ENCODE peak calls at places on chromosomes 3 and 15, in five cellular contexts. M, F, Q, Y and D are unnamed samples.

GRCh38 chr15:99706557-99707303 is 26.5 kb downstream of the LYSMD4 start:
- DNase-seq in M (no peak), F (no peak), Q (no peak), Y (peak; percentile 17), D (no peak)

GRCh38 chr3:48598323-48599076 is 3.4 kb upstream of the COL7A1 start:
- DNase-seq in M (no peak), F (peak; percentile 97), Q (no peak), Y (no peak), D (peak; percentile 91)

GRCh38 chr3:79516795-79517194 is 251.0 kb downstream of the ROBO1 start:
- DNase-seq in M (no peak), F (no peak), Q (no peak), Y (no peak), D (no peak)

GRCh38 chr3:64223809-64224570 is 1.3 kb downstream of the PRICKLE2 start:
- DNase-seq in M (no peak), F (no peak), Q (peak; percentile 82), Y (no peak), D (no peak)

GRCh38 chr15:57772223-57772957 is 65.9 kb downstream of the POLR2M start:
- DNase-seq in M (no peak), F (peak; percentile 17), Q (no peak), Y (no peak), D (no peak)

GRCh38 chr3:57130426-57131209 is 34.5 kb downstream of the IL17RD start:
- DNase-seq in M (no peak), F (no peak), Q (no peak), Y (no peak), D (peak; percentile 64)

GRCh38 chr3:51099794-51100542 is 285.1 kb upstream of the MANF start:
- DNase-seq in M (peak; percentile 63), F (peak; percentile 32), Q (no peak), Y (peak; percentile 19), D (no peak)

GRCh38 chr3:17577795-17578520 is 164.5 kb downstream of the TBC1D5 start:
- DNase-seq in M (no peak), F (peak; percentile 21), Q (no peak), Y (no peak), D (no peak)

GRCh38 chr3:25648107-25648535 is 16.6 kb downstream of the TOP2B start:
- DNase-seq in M (peak; percentile 77), F (peak; percentile 77), Q (peak; percentile 86), Y (peak; percentile 49), D (no peak)

GRCh38 chr3:10936686-10937085 is 55.9 kb upstream of the SLC6A1 start:
- DNase-seq in M (no peak), F (no peak), Q (no peak), Y (no peak), D (no peak)

GRCh38 chr15:68154923-68155559 is 50.1 kb downstream of the CALML4 start:
- DNase-seq in M (no peak), F (peak; percentile 50), Q (peak; percentile 61), Y (peak; percentile 18), D (no peak)

GRCh38 chr3:128720891-128721290 is 5.1 kb upstream of the RAB7A start:
- DNase-seq in M (no peak), F (no peak), Q (no peak), Y (no peak), D (no peak)

GRCh38 chr15:33994005-33994615 is 25.8 kb downstream of the CHRM5 start:
- DNase-seq in M (no peak), F (no peak), Q (no peak), Y (no peak), D (no peak)

GRCh38 chr3:157175678-157176077 is 15.7 kb upstream of the CCNL1 start:
- DNase-seq in M (no peak), F (no peak), Q (peak; percentile 21), Y (peak; percentile 65), D (no peak)

GRCh38 chr15:90594297-90594696 is 64.6 kb downstream of the CRTC3 start:
- DNase-seq in M (peak; percentile 90), F (no peak), Q (peak; percentile 83), Y (no peak), D (peak; percentile 65)

GRCh38 chr15:92603278-92603677 is 52.3 kb downstream of the FAM174B start:
- DNase-seq in M (no peak), F (no peak), Q (no peak), Y (no peak), D (no peak)

GRCh38 chr3:124118397-124118796 is 126.5 kb upstream of the ROPN1 start:
- DNase-seq in M (no peak), F (no peak), Q (no peak), Y (no peak), D (no peak)

GRCh38 chr3:20974389-20974788 is 776.6 kb downstream of the ZNF385D start:
- DNase-seq in M (no peak), F (no peak), Q (no peak), Y (no peak), D (no peak)

GRCh38 chr3:150329408-150329807 is 78.7 kb upstream of the TSC22D2 start:
- DNase-seq in M (no peak), F (no peak), Q (no peak), Y (no peak), D (no peak)

GRCh38 chr3:40847571-40847992 is 322.8 kb downstream of the ZNF621 start:
- DNase-seq in M (no peak), F (no peak), Q (no peak), Y (no peak), D (no peak)

GRCh38 chr3:44987318-44987717 is 11.3 kb downstream of the EXOSC7 start:
- DNase-seq in M (no peak), F (no peak), Q (no peak), Y (no peak), D (no peak)

GRCh38 chr3:172334743-172335142 is 113.5 kb downstream of the GHSR start:
- DNase-seq in M (no peak), F (no peak), Q (no peak), Y (no peak), D (no peak)

GRCh38 chr3:188008582-188009213 is 145.3 kb upstream of the LPP start:
- DNase-seq in M (no peak), F (no peak), Q (no peak), Y (no peak), D (no peak)

GRCh38 chr3:188006726-188007393 is 147.1 kb upstream of the LPP start:
- DNase-seq in M (peak; percentile 80), F (no peak), Q (no peak), Y (no peak), D (peak; percentile 94)

GRCh38 chr3:188003188-188004171 is 150.5 kb upstream of the LPP start:
- DNase-seq in M (peak; percentile 82), F (no peak), Q (no peak), Y (no peak), D (no peak)

GRCh38 chr3:188010478-188010877 is 143.5 kb upstream of the LPP start:
- DNase-seq in M (no peak), F (no peak), Q (no peak), Y (no peak), D (no peak)

DNA sequence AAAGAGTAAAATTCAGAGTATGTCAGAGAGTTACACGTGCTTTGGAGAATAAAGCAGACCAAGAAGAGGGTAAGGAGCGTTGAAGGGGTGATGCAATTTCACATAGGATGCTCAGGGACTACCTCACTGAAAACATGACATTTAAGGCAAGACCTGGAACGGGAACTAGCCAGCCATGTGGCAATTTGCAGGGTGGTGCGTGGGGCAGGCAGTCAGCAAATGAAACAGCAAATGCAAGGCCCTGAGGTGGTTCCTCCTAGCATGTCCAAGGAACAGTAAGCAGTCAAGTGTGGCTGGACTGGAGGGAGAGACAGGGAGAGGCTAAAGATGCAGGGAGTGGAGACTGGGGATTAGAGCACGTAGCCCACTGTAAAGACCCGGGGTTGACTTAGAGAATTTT is 146.1 kb upstream of the LPP start:
- DNase-seq in M (no peak), F (no peak), Q (no peak), Y (no peak), D (no peak)
- TF ChIP-seq CTCF in M (no peak), F (no peak), Q (no peak), Y (no peak), D (no peak)

DNA sequence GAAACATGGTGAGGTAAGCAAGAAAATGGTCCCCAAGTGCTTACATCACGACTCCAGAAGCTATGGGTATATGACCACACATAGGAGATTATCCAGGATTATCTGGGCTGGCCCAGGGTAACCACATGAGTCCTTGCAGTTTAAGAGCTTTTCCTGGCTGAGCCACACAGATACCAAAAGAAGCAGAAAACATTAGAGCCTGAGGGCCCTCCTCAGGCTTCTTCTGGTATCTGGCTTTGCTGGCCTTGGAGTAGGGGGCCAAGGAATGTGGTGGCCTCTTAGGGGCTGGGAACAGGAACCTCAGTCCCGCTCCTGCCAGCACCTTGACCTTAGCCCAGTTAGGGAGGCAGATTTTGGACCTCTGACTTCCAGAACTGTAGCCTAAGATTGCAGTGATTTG is 259.1 kb downstream of the KCNMB2 start:
- DNase-seq in M (no peak), F (no peak), Q (no peak), Y (no peak), D (no peak)
- TF ChIP-seq CTCF in M (no peak), F (no peak), Q (no peak), Y (no peak), D (no peak)

GRCh38 chr15:100909582-100909981 is 9.6 kb upstream of the LRRK1 start:
- DNase-seq in M (no peak), F (no peak), Q (no peak), Y (no peak), D (no peak)

GRCh38 chr15:100911086-100911485 is 8.1 kb upstream of the LRRK1 start:
- DNase-seq in M (no peak), F (no peak), Q (no peak), Y (no peak), D (no peak)

GRCh38 chr15:100908466-100908865 is 10.7 kb upstream of the LRRK1 start:
- DNase-seq in M (no peak), F (no peak), Q (no peak), Y (no peak), D (no peak)

GRCh38 chr15:100910556-100910955 is 8.6 kb upstream of the LRRK1 start:
- DNase-seq in M (no peak), F (no peak), Q (no peak), Y (no peak), D (no peak)

DNA sequence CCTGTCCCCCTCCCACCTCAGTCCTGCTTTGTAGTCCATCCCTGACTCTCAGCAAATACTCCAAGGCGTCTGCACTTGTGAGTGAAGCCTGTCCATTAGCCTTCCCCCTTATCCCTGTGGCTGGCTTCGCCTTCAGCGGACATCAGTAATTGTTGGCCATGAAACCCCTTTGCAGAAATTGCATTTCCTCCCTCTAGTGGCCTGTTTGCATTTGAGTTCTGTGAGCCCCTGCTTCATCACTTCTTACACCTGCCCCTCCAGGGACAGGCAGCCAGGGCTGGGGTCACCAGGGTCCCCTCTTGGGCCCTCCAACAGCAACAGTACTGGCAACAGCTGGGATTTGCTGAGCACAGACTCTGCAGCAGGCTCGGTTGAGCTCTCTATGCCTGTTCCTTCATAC is 9.0 kb upstream of the LRRK1 start:
- DNase-seq in M (no peak), F (no peak), Q (no peak), Y (no peak), D (no peak)
- TF ChIP-seq CTCF in M (no peak), F (peak; percentile 27), Q (no peak), Y (no peak), D (no peak)

GRCh38 chr3:134652886-134653630 is 2.2 kb upstream of the KY start:
- DNase-seq in M (no peak), F (no peak), Q (no peak), Y (peak; percentile 6), D (no peak)

GRCh38 chr3:134652409-134652831 is 1.6 kb upstream of the KY start:
- DNase-seq in M (no peak), F (no peak), Q (no peak), Y (no peak), D (no peak)

GRCh38 chr3:134649106-134649705 is 1.6 kb downstream of the KY start:
- DNase-seq in M (no peak), F (no peak), Q (no peak), Y (no peak), D (no peak)

GRCh38 chr3:134651347-134652041 is 672 bp upstream of the KY start:
- DNase-seq in M (no peak), F (no peak), Q (peak; percentile 57), Y (no peak), D (peak; percentile 55)

GRCh38 chr3:134650431-134651346 is at the start of gene KY:
- DNase-seq in M (no peak), F (no peak), Q (peak; percentile 80), Y (no peak), D (peak; percentile 54)
- TF ChIP-seq CTCF in M (no peak), F (peak; percentile 8), Q (peak; percentile 35), Y (no peak), D (peak; percentile 23)